ENCODE peak calls at places on chromosomes 1 and 21, in nine cellular contexts. One of them, this sample, is unnamed.

GRCh38 chr1:116326486-116326885 is 46.6 kb upstream of the ATP1A1 start:
- DNase-seq in AML-193: no peak
- DNase-seq in stimulated activated CD4-positive, alpha-beta T cell treated with anti-CD3 and anti-CD28 coated beads, Interleukin-4, amount 100 ng/mL, for 48 hours: no peak
- DNase-seq in AG10803: no peak
- DNase-seq in pulmonary artery endothelial cell: no peak
- DNase-seq in adrenal gland: no peak
- DNase-seq in stimulated activated CD8-positive, alpha-beta memory T cell treated with anti-CD3 and anti-CD28 coated beads, Interleukin-7, amount 100 ng/mL, for 48 hours: no peak
- DNase-seq in activated T-cell treated with anti-CD3 and anti-CD28 coated beads for 1 hour: no peak
- DNase-seq in SHP77: peak; percentile 14
- DNase-seq in this sample: no peak

GRCh38 chr1:203142684-203143408 is 15.3 kb downstream of the ADORA1 start:
- DNase-seq in AML-193: no peak
- DNase-seq in stimulated activated CD4-positive, alpha-beta T cell treated with anti-CD3 and anti-CD28 coated beads, Interleukin-4, amount 100 ng/mL, for 48 hours: no peak
- DNase-seq in AG10803: no peak
- DNase-seq in pulmonary artery endothelial cell: no peak
- DNase-seq in adrenal gland: no peak
- DNase-seq in stimulated activated CD8-positive, alpha-beta memory T cell treated with anti-CD3 and anti-CD28 coated beads, Interleukin-7, amount 100 ng/mL, for 48 hours: no peak
- DNase-seq in activated T-cell treated with anti-CD3 and anti-CD28 coated beads for 1 hour: no peak
- DNase-seq in SHP77: peak; percentile 16
- DNase-seq in this sample: no peak

GRCh38 chr21:45455321-45456013 is 50.5 kb downstream of the COL18A1 start:
- DNase-seq in AML-193: no peak
- DNase-seq in stimulated activated CD4-positive, alpha-beta T cell treated with anti-CD3 and anti-CD28 coated beads, Interleukin-4, amount 100 ng/mL, for 48 hours: no peak
- DNase-seq in AG10803: peak; percentile 48
- DNase-seq in pulmonary artery endothelial cell: no peak
- DNase-seq in adrenal gland: no peak
- DNase-seq in stimulated activated CD8-positive, alpha-beta memory T cell treated with anti-CD3 and anti-CD28 coated beads, Interleukin-7, amount 100 ng/mL, for 48 hours: no peak
- DNase-seq in activated T-cell treated with anti-CD3 and anti-CD28 coated beads for 1 hour: no peak
- DNase-seq in SHP77: no peak
- DNase-seq in this sample: peak; percentile 42

GRCh38 chr1:155196103-155196892 is 11.4 kb downstream of the THBS3 start:
- DNase-seq in AML-193: no peak
- DNase-seq in stimulated activated CD4-positive, alpha-beta T cell treated with anti-CD3 and anti-CD28 coated beads, Interleukin-4, amount 100 ng/mL, for 48 hours: no peak
- DNase-seq in AG10803: no peak
- DNase-seq in pulmonary artery endothelial cell: no peak
- DNase-seq in adrenal gland: no peak
- DNase-seq in stimulated activated CD8-positive, alpha-beta memory T cell treated with anti-CD3 and anti-CD28 coated beads, Interleukin-7, amount 100 ng/mL, for 48 hours: no peak
- DNase-seq in activated T-cell treated with anti-CD3 and anti-CD28 coated beads for 1 hour: no peak
- DNase-seq in SHP77: no peak
- DNase-seq in this sample: no peak

GRCh38 chr1:196980859-196981258 is 3.5 kb downstream of the CFHR5 start:
- DNase-seq in AML-193: no peak
- DNase-seq in stimulated activated CD4-positive, alpha-beta T cell treated with anti-CD3 and anti-CD28 coated beads, Interleukin-4, amount 100 ng/mL, for 48 hours: no peak
- DNase-seq in AG10803: no peak
- DNase-seq in pulmonary artery endothelial cell: no peak
- DNase-seq in adrenal gland: no peak
- DNase-seq in stimulated activated CD8-positive, alpha-beta memory T cell treated with anti-CD3 and anti-CD28 coated beads, Interleukin-7, amount 100 ng/mL, for 48 hours: no peak
- DNase-seq in activated T-cell treated with anti-CD3 and anti-CD28 coated beads for 1 hour: no peak
- DNase-seq in SHP77: no peak
- DNase-seq in this sample: no peak

GRCh38 chr1:167223144-167224103 is 2.7 kb downstream of the POU2F1 start:
- DNase-seq in AML-193: no peak
- DNase-seq in stimulated activated CD4-positive, alpha-beta T cell treated with anti-CD3 and anti-CD28 coated beads, Interleukin-4, amount 100 ng/mL, for 48 hours: no peak
- DNase-seq in AG10803: peak; percentile 44
- DNase-seq in pulmonary artery endothelial cell: no peak
- DNase-seq in adrenal gland: no peak
- DNase-seq in stimulated activated CD8-positive, alpha-beta memory T cell treated with anti-CD3 and anti-CD28 coated beads, Interleukin-7, amount 100 ng/mL, for 48 hours: no peak
- DNase-seq in activated T-cell treated with anti-CD3 and anti-CD28 coated beads for 1 hour: no peak
- DNase-seq in SHP77: peak; percentile 81
- DNase-seq in this sample: peak; percentile 78

GRCh38 chr1:99429754-99430153 is 165.5 kb downstream of the PLPPR4 start:
- DNase-seq in AML-193: no peak
- DNase-seq in stimulated activated CD4-positive, alpha-beta T cell treated with anti-CD3 and anti-CD28 coated beads, Interleukin-4, amount 100 ng/mL, for 48 hours: no peak
- DNase-seq in AG10803: no peak
- DNase-seq in pulmonary artery endothelial cell: no peak
- DNase-seq in adrenal gland: no peak
- DNase-seq in stimulated activated CD8-positive, alpha-beta memory T cell treated with anti-CD3 and anti-CD28 coated beads, Interleukin-7, amount 100 ng/mL, for 48 hours: no peak
- DNase-seq in activated T-cell treated with anti-CD3 and anti-CD28 coated beads for 1 hour: no peak
- DNase-seq in SHP77: no peak
- DNase-seq in this sample: no peak

GRCh38 chr1:226364129-226364899 is 43.6 kb downstream of the PARP1 start:
- DNase-seq in AML-193: no peak
- DNase-seq in stimulated activated CD4-positive, alpha-beta T cell treated with anti-CD3 and anti-CD28 coated beads, Interleukin-4, amount 100 ng/mL, for 48 hours: no peak
- DNase-seq in AG10803: peak; percentile 13
- DNase-seq in pulmonary artery endothelial cell: no peak
- DNase-seq in adrenal gland: no peak
- DNase-seq in stimulated activated CD8-positive, alpha-beta memory T cell treated with anti-CD3 and anti-CD28 coated beads, Interleukin-7, amount 100 ng/mL, for 48 hours: no peak
- DNase-seq in activated T-cell treated with anti-CD3 and anti-CD28 coated beads for 1 hour: no peak
- DNase-seq in SHP77: no peak
- DNase-seq in this sample: no peak

GRCh38 chr1:3035871-3036645 is 14.8 kb downstream of the ACTRT2 start:
- DNase-seq in AML-193: no peak
- DNase-seq in stimulated activated CD4-positive, alpha-beta T cell treated with anti-CD3 and anti-CD28 coated beads, Interleukin-4, amount 100 ng/mL, for 48 hours: no peak
- DNase-seq in AG10803: no peak
- DNase-seq in pulmonary artery endothelial cell: no peak
- DNase-seq in adrenal gland: no peak
- DNase-seq in stimulated activated CD8-positive, alpha-beta memory T cell treated with anti-CD3 and anti-CD28 coated beads, Interleukin-7, amount 100 ng/mL, for 48 hours: no peak
- DNase-seq in activated T-cell treated with anti-CD3 and anti-CD28 coated beads for 1 hour: no peak
- DNase-seq in SHP77: no peak
- DNase-seq in this sample: no peak